ENCODE peak calls at places on chromosome 7, in six cellular contexts. J, Z, N, U, W and I are unnamed samples.

GRCh38 chr7:73992104-73992562 is 35.8 kb upstream of the ELN start:
- DNase-seq in U (peak; percentile 82), W (no peak), Z (no peak), N (peak; percentile 78), J (peak; percentile 39), I (no peak)

GRCh38 chr7:11449316-11449715 is 382.7 kb downstream of the THSD7A start:
- DNase-seq in N (no peak), Z (no peak), J (no peak), W (no peak), U (no peak), I (no peak)

GRCh38 chr7:104230606-104231005 is 22.8 kb upstream of the ORC5 start:
- DNase-seq in J (no peak), U (no peak), Z (no peak), N (peak; percentile 59), W (no peak), I (no peak)

GRCh38 chr7:135189221-135189662 is 18.7 kb upstream of the CYREN start:
- DNase-seq in J (no peak), N (no peak), Z (no peak), U (no peak), W (no peak), I (no peak)

GRCh38 chr7:29806131-29806792 is at the start of gene WIPF3:
- DNase-seq in Z (no peak), N (no peak), W (peak; percentile 89), U (no peak), J (no peak), I (no peak)

GRCh38 chr7:53996856-53997255 is 545.3 kb upstream of the VSTM2A start:
- DNase-seq in Z (no peak), J (no peak), W (no peak), U (no peak), N (no peak), I (peak; percentile 0)

GRCh38 chr7:80210400-80210799 is 75.8 kb downstream of the GNAI1 start:
- DNase-seq in U (no peak), Z (no peak), W (no peak), N (peak; percentile 33), J (peak; percentile 38), I (no peak)

GRCh38 chr7:47622946-47623640 is 41.2 kb upstream of the TNS3 start:
- DNase-seq in U (peak; percentile 41), W (no peak), J (no peak), N (peak; percentile 97), Z (no peak), I (no peak)

GRCh38 chr7:42932861-42933591 is 850 bp downstream of the MRPL32 start:
- DNase-seq in J (no peak), Z (no peak), N (peak; percentile 26), U (no peak), W (no peak), I (no peak)

GRCh38 chr7:149625339-149625946 is 127.8 kb upstream of the ZNF746 start:
- DNase-seq in J (peak; percentile 67), N (peak; percentile 54), W (peak; percentile 91), Z (no peak), U (peak; percentile 50), I (no peak)

GRCh38 chr7:149620961-149621360 is 123.4 kb upstream of the ZNF746 start:
- DNase-seq in U (no peak), Z (no peak), N (no peak), J (no peak), W (no peak), I (no peak)

GRCh38 chr7:13987395-13987794 is 2.1 kb downstream of the ETV1 start:
- DNase-seq in N (peak; percentile 29), Z (no peak), J (no peak), W (no peak), U (no peak), I (no peak)

GRCh38 chr7:13982940-13983677 is 6.4 kb downstream of the ETV1 start:
- DNase-seq in N (no peak), U (no peak), W (no peak), J (no peak), Z (no peak), I (no peak)

GRCh38 chr7:13988011-13988410 is 1.5 kb downstream of the ETV1 start:
- DNase-seq in N (peak; percentile 77), J (no peak), W (no peak), Z (no peak), U (no peak), I (no peak)

GRCh38 chr7:13986208-13986607 is 3.3 kb downstream of the ETV1 start:
- DNase-seq in N (no peak), U (no peak), J (no peak), W (no peak), Z (no peak), I (no peak)

DNA sequence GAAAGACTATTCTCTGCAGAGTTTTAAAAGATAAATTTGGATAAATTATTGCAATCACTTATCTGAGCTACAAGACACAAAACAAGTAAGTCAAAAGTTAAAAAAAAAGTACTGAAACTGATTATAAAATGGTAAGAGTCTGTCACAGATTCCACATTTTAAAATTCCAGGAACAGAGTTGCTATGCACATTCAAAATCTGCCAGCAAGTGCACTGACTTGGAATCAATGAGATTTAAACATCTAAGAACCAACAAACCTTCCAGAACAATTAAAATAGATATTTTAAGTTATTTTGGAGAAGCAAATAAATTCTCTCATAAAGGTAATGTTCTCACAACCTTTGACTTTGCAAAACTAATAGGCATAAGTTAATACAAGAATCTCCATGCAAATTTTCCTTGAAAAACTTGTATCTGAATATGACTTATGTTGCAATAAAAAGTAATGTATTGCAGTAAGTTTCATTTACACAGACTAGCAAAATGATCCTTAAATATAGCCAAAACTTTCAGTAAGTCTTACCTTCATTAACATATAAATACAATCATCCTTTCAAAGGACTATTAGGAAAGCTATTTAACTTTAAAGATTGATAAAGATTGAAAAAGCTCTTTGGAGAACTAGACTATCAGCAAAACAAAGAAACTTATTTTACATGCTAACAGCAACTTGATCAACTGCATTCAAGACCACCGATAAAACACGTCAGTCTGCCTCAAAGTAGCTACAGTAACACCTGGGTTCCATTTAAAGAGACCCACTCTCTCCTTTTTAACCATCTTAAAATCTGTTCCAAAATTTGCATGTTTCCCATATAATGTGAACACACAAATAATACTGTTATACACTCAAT is 4.4 kb downstream of the ETV1 start:
- DNase-seq in U (no peak), Z (no peak), N (no peak), J (no peak), W (no peak), I (no peak)
- H3K4me3 ChIP-seq in U (no peak overlapping the region), Z (no peak overlapping the region), N (no peak overlapping the region), J (no peak overlapping the region), W (peak overlapping the region; percentile 24), I (peak overlapping the region; percentile 42)

DNA sequence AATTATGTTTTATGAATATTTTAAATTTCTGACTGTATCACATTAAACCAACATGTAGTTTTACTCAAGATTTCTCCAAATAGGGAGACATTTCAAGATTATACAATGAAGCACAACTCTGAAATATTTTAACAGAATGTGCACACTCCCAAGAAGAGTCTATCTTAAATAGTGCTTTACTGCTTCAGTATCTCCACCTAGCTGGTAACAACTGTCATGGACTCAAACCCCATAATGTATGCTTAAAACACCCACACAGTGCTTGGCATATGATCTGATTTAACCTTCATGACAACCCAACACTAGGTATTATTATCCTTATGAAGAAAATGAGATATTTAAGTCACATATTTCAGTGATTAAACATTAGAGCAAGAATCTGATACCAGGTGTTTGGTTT is 45.9 kb downstream of the ASZ1 start:
- DNase-seq in N (no peak), Z (no peak), W (no peak), J (no peak), U (no peak), I (no peak)
- TF ChIP-seq CTCF in N (no peak), Z (no peak), W (no peak), J (no peak), U (no peak), I (peak; percentile 2)

DNA sequence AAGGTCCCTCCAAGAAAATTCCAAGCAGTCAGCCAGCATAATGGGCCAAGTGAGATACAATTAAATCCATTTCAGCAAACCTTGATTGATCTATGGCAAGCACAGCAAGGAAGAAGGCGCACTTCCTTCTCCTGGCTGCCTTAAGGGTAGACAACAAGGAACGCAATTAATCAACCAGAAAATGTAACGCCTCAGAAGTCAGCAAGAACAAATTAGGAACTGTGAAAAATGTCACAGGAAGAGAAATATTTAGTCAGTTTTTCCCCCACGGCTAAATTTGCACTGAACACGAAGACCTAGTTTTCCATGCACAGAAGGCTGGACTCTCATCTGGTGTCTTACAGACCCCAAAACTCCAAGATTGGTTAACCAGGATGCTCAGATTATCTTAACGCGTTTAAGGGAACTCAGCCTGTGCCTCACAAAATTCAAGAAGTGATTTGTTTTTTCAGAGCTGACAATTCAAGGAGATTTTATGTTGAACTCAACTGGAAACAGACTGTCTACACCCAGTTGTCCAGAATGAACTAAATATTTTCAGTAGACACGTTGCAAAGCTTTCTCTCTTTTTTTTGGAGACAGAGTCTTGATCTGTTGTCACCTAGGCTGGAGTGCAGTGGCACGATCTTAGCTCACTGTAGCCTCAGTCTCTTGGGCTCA is 14.3 kb downstream of the SNX8 start:
- DNase-seq in N (no peak), Z (no peak), W (no peak), J (no peak), U (no peak), I (no peak)
- H3K4me3 ChIP-seq in N (no peak overlapping the region), Z (peak overlapping the region; percentile 30), W (no peak overlapping the region), J (no peak overlapping the region), U (peak overlapping the region; percentile 10), I (no peak overlapping the region)

DNA sequence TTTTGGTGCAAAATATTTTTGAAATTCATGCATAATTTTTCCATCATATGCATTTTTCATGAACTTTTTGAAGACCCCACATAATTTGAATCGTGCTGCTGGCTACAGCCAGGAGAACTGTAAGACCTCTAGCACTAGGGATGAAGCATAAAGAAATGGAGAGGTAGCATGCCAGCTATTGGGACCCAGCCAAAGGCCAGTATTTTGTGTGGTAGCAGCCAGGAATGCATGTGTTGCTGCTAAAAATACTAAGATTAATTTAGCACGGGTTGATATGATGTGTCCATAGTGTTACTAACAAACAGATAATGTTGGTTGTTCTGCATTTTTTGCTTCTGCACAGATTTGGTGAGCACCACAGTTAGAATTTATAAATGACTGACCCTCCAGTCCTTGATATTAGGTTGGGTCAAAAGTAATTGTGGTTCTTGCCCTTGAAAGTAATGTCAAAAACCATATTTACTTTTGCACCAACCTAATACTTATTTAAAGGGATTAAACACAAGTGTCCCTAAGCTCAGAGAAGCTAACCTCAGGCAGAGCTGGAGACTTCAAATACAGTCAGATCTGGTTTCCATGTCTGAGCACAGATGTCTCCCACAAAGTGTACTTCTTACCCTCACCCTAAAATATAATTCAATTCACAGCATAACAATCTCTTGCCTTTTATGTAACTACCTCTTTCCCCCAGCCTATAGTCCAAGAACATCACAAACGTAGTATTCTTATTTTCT is 54.1 kb upstream of the NPSR1 start:
- DNase-seq in N (no peak), W (no peak), U (no peak), Z (no peak), J (no peak), I (no peak)
- TF ChIP-seq CTCF in N (no peak), W (no peak), U (no peak), Z (no peak), J (no peak), I (no peak)

GRCh38 chr7:157336383-157337315 is at the start of gene DNAJB6:
- DNase-seq in Z (peak; percentile 32), W (peak; percentile 99), N (peak; percentile 90), J (peak; percentile 91), U (peak; percentile 90), I (peak; percentile 51)
- H3K4me3 ChIP-seq in Z (peak within 1 kb of the TSS; percentile 93), W (peak within 1 kb of the TSS; percentile 69), N (peak within 1 kb of the TSS; percentile 96), J (peak within 1 kb of the TSS; percentile 91), U (peak within 1 kb of the TSS; percentile 87), I (peak within 1 kb of the TSS; percentile 87)

GRCh38 chr7:37920619-37921339 is at the start of gene EPDR1:
- DNase-seq in N (no peak), Z (no peak), W (no peak), J (peak; percentile 54), U (peak; percentile 54), I (no peak)
- TF ChIP-seq CTCF in N (no peak), Z (no peak), W (no peak), J (no peak), U (peak; percentile 29), I (no peak)